ENCODE peak calls at places on chromosome 13, in six cellular contexts. B, O, L, Q, N and I are unnamed samples.

GRCh38 chr13:95039415-95039814 is 261.8 kb downstream of the ABCC4 start:
- DNase-seq in O (no peak), B (no peak), Q (no peak), L (no peak), N (no peak), I (no peak)

GRCh38 chr13:27635256-27635655 is 13.6 kb downstream of the POLR1D start:
- DNase-seq in L (no peak), B (no peak), O (no peak), Q (no peak), N (no peak), I (no peak)

GRCh38 chr13:44280461-44280860 is 93.2 kb upstream of the SERP2 start:
- DNase-seq in O (no peak), L (no peak), N (no peak), B (no peak), Q (no peak), I (no peak)

GRCh38 chr13:67204731-67205130 is 25.4 kb downstream of the PCDH9 start:
- DNase-seq in O (no peak), B (no peak), N (no peak), Q (no peak), L (no peak), I (no peak)

GRCh38 chr13:73943137-73943964 is 190.9 kb downstream of the KLF12 start:
- DNase-seq in N (no peak), Q (no peak), L (no peak), O (no peak), B (no peak), I (no peak)

GRCh38 chr13:41505209-41505835 is 48.0 kb downstream of the RGCC start:
- DNase-seq in B (no peak), L (no peak), O (no peak), N (no peak), Q (peak; percentile 91), I (no peak)

GRCh38 chr13:104593251-104593576 is 1527.0 kb upstream of the SLC10A2 start:
- DNase-seq in B (no peak), N (no peak), O (no peak), Q (no peak), L (no peak), I (no peak)

GRCh38 chr13:99870541-99870940 is 101.0 kb downstream of the ZIC5 start:
- DNase-seq in B (no peak), N (no peak), L (no peak), O (no peak), Q (no peak), I (no peak)

GRCh38 chr13:41802684-41803554 is 158.0 kb downstream of the VWA8 start:
- DNase-seq in Q (peak; percentile 15), B (no peak), O (no peak), N (no peak), L (no peak), I (no peak)

GRCh38 chr13:107865643-107866006 is 349.7 kb downstream of the LIG4 start:
- DNase-seq in B (no peak), Q (no peak), N (no peak), L (no peak), O (no peak), I (no peak)

GRCh38 chr13:21610687-21611086 is 6.7 kb upstream of the MICU2 start:
- DNase-seq in N (no peak), B (no peak), Q (no peak), O (no peak), L (no peak), I (no peak)

GRCh38 chr13:65808061-65808460 is 1422.1 kb downstream of the PCDH9 start:
- DNase-seq in L (no peak), B (no peak), O (no peak), Q (no peak), N (no peak), I (no peak)

GRCh38 chr13:67383358-67383757 is 153.2 kb upstream of the PCDH9 start:
- DNase-seq in B (no peak), O (no peak), N (no peak), Q (no peak), L (no peak), I (no peak)

GRCh38 chr13:76992548-76993001 is 694 bp downstream of the CLN5 start:
- DNase-seq in N (peak; percentile 60), O (peak; percentile 2), B (peak; percentile 20), Q (no peak), L (no peak), I (no peak)

GRCh38 chr13:43240278-43240677 is 216.9 kb downstream of the DNAJC15 start:
- DNase-seq in Q (no peak), B (no peak), O (no peak), L (no peak), N (no peak), I (no peak)

GRCh38 chr13:74867460-74867859 is 614.5 kb downstream of the TBC1D4 start:
- DNase-seq in L (no peak), Q (no peak), O (no peak), B (no peak), N (no peak), I (no peak)

GRCh38 chr13:58434943-58435342 is 803.4 kb downstream of the PCDH17 start:
- DNase-seq in N (no peak), B (no peak), O (no peak), L (no peak), Q (no peak), I (no peak)

GRCh38 chr13:28067526-28067925 is 32.9 kb downstream of the FLT3 start:
- DNase-seq in B (no peak), O (no peak), Q (no peak), N (no peak), L (no peak), I (no peak)

GRCh38 chr13:100808330-100808729 is 133.7 kb upstream of the TMTC4 start:
- DNase-seq in Q (no peak), B (no peak), O (no peak), N (no peak), L (no peak), I (no peak)